ENCODE peak calls at places on chromosome 9, in six cellular contexts. U is GM23248, H is right lobe of liver, C is small intestine, J is left lung, T is IMR-90. Q is an unnamed sample.

GRCh38 chr9:117750401-117750800 is 46.2 kb downstream of the TLR4 start:
- DNase-seq in U (no peak), H (no peak), C (no peak), J (no peak), T (no peak), Q (no peak)

GRCh38 chr9:126114850-126115460 is 211.7 kb upstream of the MVB12B start:
- DNase-seq in U (no peak), H (no peak), C (no peak), J (no peak), T (no peak), Q (no peak)

GRCh38 chr9:77011973-77012817 is 7.3 kb upstream of the FOXB2 start:
- DNase-seq in U (peak; percentile 52), H (no peak), C (peak; percentile 51), J (peak; percentile 86), T (peak; percentile 29), Q (peak; percentile 17)

GRCh38 chr9:105425817-105426433 is 21.9 kb upstream of the FSD1L start:
- DNase-seq in U (peak; percentile 68), H (no peak), C (no peak), J (no peak), T (peak; percentile 47), Q (peak; percentile 50)

GRCh38 chr9:22079873-22080341 is 70.8 kb upstream of the CDKN2B start:
- DNase-seq in U (peak; percentile 88), H (peak; percentile 54), C (no peak), J (no peak), T (peak; percentile 87), Q (no peak)

GRCh38 chr9:76932778-76933177 is 26.9 kb upstream of the PRUNE2 start:
- DNase-seq in U (peak; percentile 58), H (no peak), C (no peak), J (no peak), T (peak; percentile 18), Q (no peak)

GRCh38 chr9:14316574-14317304 is 2.8 kb upstream of the NFIB start:
- DNase-seq in U (no peak), H (no peak), C (no peak), J (no peak), T (no peak), Q (no peak)

GRCh38 chr9:77449177-77450092 is 198.7 kb downstream of the GNA14 start:
- DNase-seq in U (peak; percentile 65), H (no peak), C (no peak), J (no peak), T (peak; percentile 84), Q (peak; percentile 11)

GRCh38 chr9:34993502-34994428 is 4.2 kb downstream of the DNAJB5 start:
- DNase-seq in U (peak; percentile 69), H (no peak), C (no peak), J (no peak), T (peak; percentile 61), Q (no peak)

DNA sequence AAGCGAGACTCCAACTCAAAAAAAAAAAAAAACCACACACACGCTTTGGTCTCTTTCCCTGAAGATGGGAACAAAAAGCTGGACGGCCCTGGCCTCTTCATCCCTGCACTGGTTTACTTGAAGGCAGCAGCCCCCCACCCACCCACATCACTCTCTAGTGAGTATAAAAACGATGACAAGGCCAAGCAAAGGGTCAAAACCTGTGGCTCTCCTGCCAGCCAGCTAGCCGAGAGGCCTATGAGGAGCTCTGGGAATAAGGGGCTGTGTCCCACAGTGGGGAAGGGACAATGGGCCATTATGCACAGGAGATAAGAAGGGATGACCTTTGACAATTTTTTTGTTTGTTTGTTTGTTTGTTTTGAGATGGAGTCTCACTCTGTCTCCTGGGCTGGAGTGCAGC is 13.1 kb downstream of the QRFP start:
- DNase-seq in U (no peak), H (no peak), C (no peak), J (peak; percentile 26), T (no peak), Q (no peak)
- H3K4me1 ChIP-seq in U (no peaks in the 10 kb centered on the region), H (no peaks in the 10 kb centered on the region), C (no peaks in the 10 kb centered on the region), J (no peaks in the 10 kb centered on the region), T (peaks cover 15% of the 10 kb centered on the region), Q (no peaks in the 10 kb centered on the region)

DNA sequence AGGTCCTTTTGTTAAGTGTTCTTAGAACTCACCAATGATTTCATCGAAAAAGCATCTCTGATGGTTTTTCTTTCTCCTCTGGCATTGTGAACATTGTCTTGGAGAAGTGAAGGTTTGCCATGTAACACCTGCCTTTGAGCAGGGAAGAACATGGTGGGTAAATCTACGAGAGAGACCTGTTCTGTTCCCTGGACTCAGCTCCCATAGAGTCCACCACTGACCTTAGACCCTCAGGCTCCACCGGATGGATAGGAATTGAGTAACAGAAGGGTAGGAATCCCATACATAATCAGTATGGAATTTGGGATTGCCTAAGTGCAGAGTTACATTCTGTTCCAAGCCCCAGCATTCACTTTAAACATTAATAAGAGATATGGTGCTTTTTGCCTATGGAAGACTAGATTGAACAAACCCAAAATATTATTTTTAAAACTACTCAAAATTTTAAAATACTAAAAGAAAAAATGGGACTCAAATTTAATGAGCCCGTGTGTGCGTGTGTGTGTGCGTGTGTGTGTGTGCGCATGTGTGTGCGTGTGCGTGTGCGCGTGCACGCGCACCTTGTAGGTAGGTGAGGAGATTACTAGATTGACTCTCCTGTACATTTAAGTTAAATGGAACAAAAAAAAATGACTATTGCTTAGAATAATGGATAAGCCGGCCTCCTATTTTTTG is 92.0 kb downstream of the C9orf152 start:
- DNase-seq in U (peak; percentile 80), H (no peak), C (no peak), J (no peak), T (peak; percentile 91), Q (peak; percentile 24)
- H3K4me1 ChIP-seq in U (peaks cover 40% of the 10 kb centered on the region), H (no peaks in the 10 kb centered on the region), C (no peaks in the 10 kb centered on the region), J (peaks cover 33% of the 10 kb centered on the region), T (peaks cover 27% of the 10 kb centered on the region), Q (peaks cover 4% of the 10 kb centered on the region)

GRCh38 chr9:134678206-134678605 is 36.6 kb downstream of the COL5A1 start:
- DNase-seq in U (no peak), H (no peak), C (no peak), J (peak; percentile 72), T (no peak), Q (no peak)
- H3K4me1 ChIP-seq in U (peaks cover 35% of the 10 kb centered on the region), H (no peaks in the 10 kb centered on the region), C (no peaks in the 10 kb centered on the region), J (no peaks in the 10 kb centered on the region), T (peaks cover 36% of the 10 kb centered on the region), Q (no peaks in the 10 kb centered on the region)

DNA sequence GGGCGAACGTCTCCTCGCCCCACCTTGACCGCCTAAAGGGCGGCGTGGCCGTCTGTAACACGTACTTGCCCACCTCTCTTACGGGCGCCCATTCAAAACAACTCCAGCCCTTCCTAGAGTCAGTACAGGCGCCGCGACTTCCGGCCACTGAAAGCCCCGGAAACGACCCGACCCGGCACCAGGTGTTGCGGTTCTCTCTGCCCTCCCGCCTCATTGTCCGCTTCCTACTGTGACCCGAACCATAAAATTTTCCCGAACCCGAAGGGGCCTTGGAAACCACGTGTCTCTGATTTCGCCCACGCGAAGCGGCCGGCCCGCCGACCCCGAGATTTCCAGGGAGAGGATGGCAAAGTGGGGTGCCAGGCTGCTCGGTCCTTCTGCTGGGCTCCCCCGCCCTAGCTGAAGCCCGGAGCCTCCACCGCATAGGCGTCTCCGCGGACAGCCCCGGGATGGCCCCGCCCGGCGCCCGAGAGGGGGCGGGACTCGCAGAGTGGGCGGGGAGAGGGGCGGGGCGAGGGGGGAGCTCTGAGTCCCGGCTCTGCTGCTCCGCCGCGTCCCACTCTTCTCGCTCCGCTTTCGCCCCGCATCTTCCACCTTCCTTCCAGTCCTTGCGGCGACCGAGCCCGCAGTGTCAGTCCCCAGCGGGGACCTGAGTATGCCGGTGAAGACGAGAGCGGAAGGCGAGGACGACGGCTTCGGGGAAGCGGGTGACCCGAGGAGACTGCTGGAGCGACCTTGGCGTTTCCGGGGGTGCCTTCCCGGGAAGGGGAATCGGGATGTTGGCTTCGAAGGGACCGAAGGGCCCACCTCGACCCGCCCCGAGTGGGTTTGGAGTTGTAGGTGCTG is 684 bp upstream of the PTGES2 start:
- DNase-seq in U (peak; percentile 94), H (peak; percentile 85), C (peak; percentile 91), J (peak; percentile 95), T (peak; percentile 89), Q (peak; percentile 82)
- H3K4me1 ChIP-seq in U (peaks cover 9% of the 10 kb centered on the region), H (peaks cover 21% of the 10 kb centered on the region), C (no peaks in the 10 kb centered on the region), J (peaks cover 35% of the 10 kb centered on the region), T (peaks cover 10% of the 10 kb centered on the region), Q (peaks cover 10% of the 10 kb centered on the region)

GRCh38 chr9:124254261-124254682 is 3.5 kb upstream of the NEK6 start:
- DNase-seq in U (no peak), H (no peak), C (no peak), J (no peak), T (no peak), Q (no peak)
- H3K4me1 ChIP-seq in U (peaks cover 9% of the 10 kb centered on the region), H (no peaks in the 10 kb centered on the region), C (no peaks in the 10 kb centered on the region), J (peaks cover 23% of the 10 kb centered on the region), T (peaks cover 18% of the 10 kb centered on the region), Q (peaks cover 24% of the 10 kb centered on the region)

GRCh38 chr9:128092199-128092977 is 24.4 kb downstream of the SLC25A25 start:
- DNase-seq in U (no peak), H (no peak), C (no peak), J (no peak), T (no peak), Q (no peak)

GRCh38 chr9:128093016-128093415 is 25.0 kb downstream of the SLC25A25 start:
- DNase-seq in U (no peak), H (no peak), C (no peak), J (no peak), T (no peak), Q (no peak)

GRCh38 chr9:128094950-128095544 is 27.0 kb downstream of the SLC25A25 start:
- DNase-seq in U (no peak), H (peak; percentile 69), C (no peak), J (no peak), T (no peak), Q (no peak)

GRCh38 chr9:128096614-128097013 is 28.6 kb downstream of the SLC25A25 start:
- DNase-seq in U (no peak), H (no peak), C (no peak), J (no peak), T (no peak), Q (no peak)

GRCh38 chr9:128094166-128094949 is 26.3 kb downstream of the SLC25A25 start:
- DNase-seq in U (peak; percentile 99), H (peak; percentile 73), C (peak; percentile 92), J (peak; percentile 88), T (peak; percentile 97), Q (peak; percentile 96)
- H3K4me1 ChIP-seq in U (peaks cover 38% of the 10 kb centered on the region), H (peaks cover 23% of the 10 kb centered on the region), C (no peaks in the 10 kb centered on the region), J (peaks cover 89% of the 10 kb centered on the region), T (peaks cover 39% of the 10 kb centered on the region), Q (peaks cover 40% of the 10 kb centered on the region)